ENCODE peak calls at places on chromosomes 2 and 18, in nine cellular contexts. One of them, this sample, is unnamed.
A peak's percentile ranks its signal among the peaks of the same experiment; 100 is the strongest.

GRCh38 chr2:72109904-72110303 is 37.8 kb downstream of the CYP26B1 start:
- DNase-seq in HCT116: no peak
- DNase-seq in OCI-LY7: no peak
- DNase-seq in neural progenitor cell: no peak
- DNase-seq in MM.1S: no peak
- DNase-seq in GM23248: no peak
- DNase-seq in GM23338: no peak
- DNase-seq in hepatocyte: no peak
- DNase-seq in SK-N-SH: no peak
- DNase-seq in this sample: no peak

GRCh38 chr2:11533278-11534077 is at the start of gene GREB1:
- DNase-seq in GM23338: no peak
- DNase-seq in SK-N-SH: no peak
- DNase-seq in hepatocyte: no peak
- DNase-seq in neural progenitor cell: no peak
- DNase-seq in HCT116: no peak
- DNase-seq in OCI-LY7: no peak
- DNase-seq in GM23248: peak; percentile 4
- DNase-seq in MM.1S: no peak
- DNase-seq in this sample: peak; percentile 46

GRCh38 chr2:218017211-218018053 is 14.6 kb upstream of the TNS1 start:
- DNase-seq in hepatocyte: no peak
- DNase-seq in GM23248: no peak
- DNase-seq in GM23338: no peak
- DNase-seq in SK-N-SH: peak; percentile 50
- DNase-seq in MM.1S: no peak
- DNase-seq in neural progenitor cell: no peak
- DNase-seq in OCI-LY7: no peak
- DNase-seq in HCT116: no peak
- DNase-seq in this sample: no peak

GRCh38 chr2:37226863-37227262 is 4.5 kb downstream of the CEBPZ start:
- DNase-seq in hepatocyte: no peak
- DNase-seq in MM.1S: no peak
- DNase-seq in GM23338: peak; percentile 36
- DNase-seq in HCT116: no peak
- DNase-seq in SK-N-SH: no peak
- DNase-seq in GM23248: no peak
- DNase-seq in OCI-LY7: no peak
- DNase-seq in neural progenitor cell: peak; percentile 49
- DNase-seq in this sample: no peak

GRCh38 chr2:181252248-181253148 is 204.7 kb upstream of the ITGA4 start:
- DNase-seq in GM23338: no peak
- DNase-seq in OCI-LY7: no peak
- DNase-seq in SK-N-SH: no peak
- DNase-seq in GM23248: no peak
- DNase-seq in hepatocyte: no peak
- DNase-seq in HCT116: no peak
- DNase-seq in MM.1S: no peak
- DNase-seq in neural progenitor cell: no peak
- DNase-seq in this sample: no peak

GRCh38 chr2:54741250-54741649 is 17.8 kb downstream of the EML6 start:
- DNase-seq in SK-N-SH: no peak
- DNase-seq in neural progenitor cell: no peak
- DNase-seq in HCT116: no peak
- DNase-seq in GM23338: no peak
- DNase-seq in GM23248: peak; percentile 63
- DNase-seq in hepatocyte: no peak
- DNase-seq in MM.1S: no peak
- DNase-seq in OCI-LY7: no peak
- DNase-seq in this sample: no peak

GRCh38 chr18:2974731-2975130 is 38.2 kb downstream of the LPIN2 start:
- DNase-seq in HCT116: no peak
- DNase-seq in SK-N-SH: no peak
- DNase-seq in neural progenitor cell: no peak
- DNase-seq in OCI-LY7: no peak
- DNase-seq in MM.1S: no peak
- DNase-seq in GM23338: no peak
- DNase-seq in hepatocyte: no peak
- DNase-seq in GM23248: no peak
- DNase-seq in this sample: no peak

GRCh38 chr2:191933307-191934105 is 86.6 kb upstream of the CAVIN2 start:
- DNase-seq in neural progenitor cell: no peak
- DNase-seq in GM23338: no peak
- DNase-seq in SK-N-SH: no peak
- DNase-seq in OCI-LY7: no peak
- DNase-seq in GM23248: peak; percentile 6
- DNase-seq in hepatocyte: no peak
- DNase-seq in HCT116: no peak
- DNase-seq in MM.1S: peak; percentile 39
- DNase-seq in this sample: no peak

GRCh38 chr2:61710711-61711110 is 143.1 kb downstream of the FAM161A start:
- DNase-seq in MM.1S: no peak
- DNase-seq in hepatocyte: peak; percentile 68
- DNase-seq in HCT116: no peak
- DNase-seq in SK-N-SH: no peak
- DNase-seq in GM23248: no peak
- DNase-seq in neural progenitor cell: no peak
- DNase-seq in GM23338: no peak
- DNase-seq in OCI-LY7: no peak
- DNase-seq in this sample: no peak

GRCh38 chr2:63692002-63692606 is 103.3 kb downstream of the MDH1 start:
- DNase-seq in GM23248: peak; percentile 67
- DNase-seq in OCI-LY7: peak; percentile 58
- DNase-seq in hepatocyte: peak; percentile 55
- DNase-seq in GM23338: peak; percentile 59
- DNase-seq in MM.1S: peak; percentile 57
- DNase-seq in HCT116: peak; percentile 31
- DNase-seq in SK-N-SH: peak; percentile 39
- DNase-seq in neural progenitor cell: peak; percentile 21
- DNase-seq in this sample: peak; percentile 74

GRCh38 chr2:8268172-8268783 is 413.6 kb upstream of the ID2 start:
- DNase-seq in HCT116: no peak
- DNase-seq in OCI-LY7: no peak
- DNase-seq in hepatocyte: no peak
- DNase-seq in neural progenitor cell: no peak
- DNase-seq in GM23338: no peak
- DNase-seq in GM23248: peak; percentile 73
- DNase-seq in MM.1S: no peak
- DNase-seq in SK-N-SH: no peak
- DNase-seq in this sample: no peak

DNA sequence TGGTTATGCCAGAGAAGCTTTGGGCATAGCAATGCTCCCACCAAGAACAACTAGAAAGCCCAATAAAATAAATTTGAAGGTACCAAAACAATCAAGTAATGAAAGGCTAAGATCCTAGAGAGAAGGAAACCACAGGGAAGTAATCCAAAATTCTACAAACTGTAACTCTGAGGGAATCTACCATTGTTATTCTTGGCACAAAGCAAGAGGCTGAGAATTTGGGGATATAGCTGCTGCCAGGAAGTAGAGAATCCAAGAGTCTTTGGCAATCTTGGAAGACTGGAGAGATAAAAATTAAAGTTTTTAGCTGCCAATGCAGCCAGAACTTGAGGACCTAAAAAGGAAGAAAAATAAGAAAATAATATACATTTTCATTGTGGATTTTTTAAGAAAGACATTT is 68.5 kb downstream of the PIGN start:
- DNase-seq in OCI-LY7: no peak
- DNase-seq in GM23338: no peak
- DNase-seq in hepatocyte: no peak
- DNase-seq in neural progenitor cell: no peak
- DNase-seq in SK-N-SH: no peak
- DNase-seq in MM.1S: no peak
- DNase-seq in HCT116: no peak
- DNase-seq in GM23248: peak; percentile 73
- DNase-seq in this sample: no peak
- TF ChIP-seq EZH2phosphoT487 in OCI-LY7: no peak
- TF ChIP-seq EZH2phosphoT487 in GM23338: no peak
- TF ChIP-seq EZH2phosphoT487 in hepatocyte: no peak
- TF ChIP-seq EZH2phosphoT487 in neural progenitor cell: no peak
- TF ChIP-seq EZH2phosphoT487 in SK-N-SH: no peak
- TF ChIP-seq EZH2phosphoT487 in MM.1S: no peak
- TF ChIP-seq EZH2phosphoT487 in HCT116: no peak
- TF ChIP-seq EZH2phosphoT487 in GM23248: no peak
- TF ChIP-seq EZH2phosphoT487 in this sample: no peak

GRCh38 chr2:106956416-106956815 is 70.4 kb upstream of the ST6GAL2 start:
- DNase-seq in GM23338: no peak
- DNase-seq in MM.1S: no peak
- DNase-seq in hepatocyte: peak; percentile 28
- DNase-seq in OCI-LY7: no peak
- DNase-seq in SK-N-SH: peak; percentile 55
- DNase-seq in HCT116: no peak
- DNase-seq in neural progenitor cell: peak; percentile 13
- DNase-seq in GM23248: no peak
- DNase-seq in this sample: no peak
- TF ChIP-seq EZH2phosphoT487 in GM23338: no peak
- TF ChIP-seq EZH2phosphoT487 in MM.1S: no peak
- TF ChIP-seq EZH2phosphoT487 in hepatocyte: no peak
- TF ChIP-seq EZH2phosphoT487 in OCI-LY7: no peak
- TF ChIP-seq EZH2phosphoT487 in SK-N-SH: no peak
- TF ChIP-seq EZH2phosphoT487 in HCT116: no peak
- TF ChIP-seq EZH2phosphoT487 in neural progenitor cell: no peak
- TF ChIP-seq EZH2phosphoT487 in GM23248: no peak
- TF ChIP-seq EZH2phosphoT487 in this sample: no peak

GRCh38 chr18:74419761-74420160 is 37.3 kb downstream of the DIPK1C start:
- DNase-seq in MM.1S: no peak
- DNase-seq in OCI-LY7: no peak
- DNase-seq in GM23248: no peak
- DNase-seq in neural progenitor cell: no peak
- DNase-seq in GM23338: no peak
- DNase-seq in HCT116: no peak
- DNase-seq in hepatocyte: no peak
- DNase-seq in SK-N-SH: no peak
- DNase-seq in this sample: no peak

GRCh38 chr18:74413811-74414210 is 43.3 kb downstream of the DIPK1C start:
- DNase-seq in GM23338: no peak
- DNase-seq in OCI-LY7: no peak
- DNase-seq in neural progenitor cell: peak; percentile 52
- DNase-seq in GM23248: no peak
- DNase-seq in HCT116: no peak
- DNase-seq in MM.1S: no peak
- DNase-seq in hepatocyte: no peak
- DNase-seq in SK-N-SH: no peak
- DNase-seq in this sample: no peak

GRCh38 chr18:74414951-74415515 is 42.1 kb downstream of the DIPK1C start:
- DNase-seq in GM23338: no peak
- DNase-seq in GM23248: no peak
- DNase-seq in OCI-LY7: no peak
- DNase-seq in MM.1S: no peak
- DNase-seq in neural progenitor cell: no peak
- DNase-seq in hepatocyte: no peak
- DNase-seq in HCT116: no peak
- DNase-seq in SK-N-SH: no peak
- DNase-seq in this sample: no peak

GRCh38 chr18:74418023-74418422 is 39.1 kb downstream of the DIPK1C start:
- DNase-seq in OCI-LY7: no peak
- DNase-seq in neural progenitor cell: no peak
- DNase-seq in MM.1S: no peak
- DNase-seq in hepatocyte: no peak
- DNase-seq in HCT116: no peak
- DNase-seq in SK-N-SH: no peak
- DNase-seq in GM23338: no peak
- DNase-seq in GM23248: no peak
- DNase-seq in this sample: no peak

DNA sequence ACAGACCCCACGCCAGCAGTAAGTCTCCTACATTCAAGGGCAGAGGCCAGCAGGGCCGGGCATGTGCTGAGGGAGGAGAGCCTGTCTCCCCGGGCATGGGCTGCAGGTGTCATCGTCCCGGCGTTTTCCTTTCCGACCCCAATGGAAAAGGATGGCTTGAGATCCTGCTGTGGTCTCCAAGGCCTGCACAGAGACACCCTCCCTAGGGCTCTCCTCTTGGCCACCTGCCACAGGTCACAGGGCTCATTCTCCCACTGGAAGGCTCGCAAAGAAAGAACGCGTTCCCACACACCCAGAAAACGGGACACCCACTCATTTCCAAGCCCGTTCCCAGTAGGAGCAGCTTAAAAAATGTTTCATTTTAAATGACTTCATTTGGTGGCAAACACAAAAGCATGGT is 41.0 kb downstream of the DIPK1C start:
- DNase-seq in OCI-LY7: no peak
- DNase-seq in GM23248: no peak
- DNase-seq in GM23338: no peak
- DNase-seq in SK-N-SH: no peak
- DNase-seq in HCT116: no peak
- DNase-seq in hepatocyte: no peak
- DNase-seq in MM.1S: no peak
- DNase-seq in neural progenitor cell: no peak
- DNase-seq in this sample: no peak
- TF ChIP-seq EZH2phosphoT487 in OCI-LY7: no peak
- TF ChIP-seq EZH2phosphoT487 in GM23248: no peak
- TF ChIP-seq EZH2phosphoT487 in GM23338: no peak
- TF ChIP-seq EZH2phosphoT487 in SK-N-SH: no peak
- TF ChIP-seq EZH2phosphoT487 in HCT116: no peak
- TF ChIP-seq EZH2phosphoT487 in hepatocyte: no peak
- TF ChIP-seq EZH2phosphoT487 in MM.1S: no peak
- TF ChIP-seq EZH2phosphoT487 in neural progenitor cell: no peak
- TF ChIP-seq EZH2phosphoT487 in this sample: no peak

GRCh38 chr18:35466815-35467623 is 30.7 kb downstream of the INO80C start:
- DNase-seq in SK-N-SH: no peak
- DNase-seq in neural progenitor cell: no peak
- DNase-seq in GM23248: no peak
- DNase-seq in hepatocyte: no peak
- DNase-seq in MM.1S: no peak
- DNase-seq in OCI-LY7: no peak
- DNase-seq in HCT116: no peak
- DNase-seq in GM23338: no peak
- DNase-seq in this sample: no peak

GRCh38 chr18:35464731-35465728 is 32.7 kb downstream of the INO80C start:
- DNase-seq in OCI-LY7: no peak
- DNase-seq in neural progenitor cell: no peak
- DNase-seq in HCT116: no peak
- DNase-seq in hepatocyte: no peak
- DNase-seq in GM23248: no peak
- DNase-seq in SK-N-SH: no peak
- DNase-seq in GM23338: no peak
- DNase-seq in MM.1S: no peak
- DNase-seq in this sample: no peak

GRCh38 chr18:35469696-35470095 is 28.1 kb downstream of the INO80C start:
- DNase-seq in SK-N-SH: no peak
- DNase-seq in neural progenitor cell: no peak
- DNase-seq in HCT116: no peak
- DNase-seq in GM23248: no peak
- DNase-seq in hepatocyte: no peak
- DNase-seq in MM.1S: no peak
- DNase-seq in GM23338: no peak
- DNase-seq in OCI-LY7: no peak
- DNase-seq in this sample: peak; percentile 25

GRCh38 chr18:35466334-35466733 is 31.4 kb downstream of the INO80C start:
- DNase-seq in GM23338: no peak
- DNase-seq in hepatocyte: no peak
- DNase-seq in MM.1S: no peak
- DNase-seq in GM23248: no peak
- DNase-seq in SK-N-SH: no peak
- DNase-seq in HCT116: no peak
- DNase-seq in OCI-LY7: no peak
- DNase-seq in neural progenitor cell: no peak
- DNase-seq in this sample: no peak

DNA sequence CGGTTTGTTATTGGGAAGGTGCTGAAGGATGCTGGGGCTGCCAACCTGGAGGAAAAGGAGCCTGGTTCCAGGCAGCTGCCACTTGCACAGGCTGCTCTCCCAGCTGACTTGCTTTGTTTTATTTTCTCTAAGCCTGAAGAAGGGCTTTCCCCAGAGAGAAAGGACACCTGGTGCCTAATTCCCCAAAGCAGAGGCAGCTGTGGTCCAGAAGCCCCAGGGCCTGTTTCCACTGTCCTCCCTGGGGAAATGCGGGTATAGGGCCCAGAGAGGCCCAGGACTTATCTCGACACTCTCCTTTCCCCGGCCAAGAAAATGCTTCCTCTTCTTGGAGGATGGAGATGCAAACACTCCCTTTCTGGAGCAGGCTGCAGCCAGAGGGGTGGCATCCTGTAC is 30.1 kb downstream of the INO80C start:
- DNase-seq in neural progenitor cell: peak; percentile 5
- DNase-seq in GM23338: no peak
- DNase-seq in MM.1S: no peak
- DNase-seq in OCI-LY7: peak; percentile 75
- DNase-seq in HCT116: no peak
- DNase-seq in GM23248: no peak
- DNase-seq in SK-N-SH: no peak
- DNase-seq in hepatocyte: no peak
- DNase-seq in this sample: no peak
- TF ChIP-seq EZH2phosphoT487 in neural progenitor cell: no peak
- TF ChIP-seq EZH2phosphoT487 in GM23338: no peak
- TF ChIP-seq EZH2phosphoT487 in MM.1S: no peak
- TF ChIP-seq EZH2phosphoT487 in OCI-LY7: no peak
- TF ChIP-seq EZH2phosphoT487 in HCT116: no peak
- TF ChIP-seq EZH2phosphoT487 in GM23248: no peak
- TF ChIP-seq EZH2phosphoT487 in SK-N-SH: no peak
- TF ChIP-seq EZH2phosphoT487 in hepatocyte: no peak
- TF ChIP-seq EZH2phosphoT487 in this sample: no peak

This sample was measured in PC-3.